ENCODE peak calls at places on chromosomes 1 and 21, in seven cellular contexts. H is heart left ventricle, Y is ascending aorta, A is mammary epithelial cell, X is hepatocyte, Z is IMR-90, M is lung. I is an unnamed sample.

GRCh38 chr1:113226118-113226517 is 153.1 kb downstream of the LRIG2 start:
- DNase-seq in M (no peak), Z (no peak), Y (no peak), H (no peak), X (no peak), A (no peak), I (no peak)

GRCh38 chr1:79322511-79323027 is 316.0 kb upstream of the ADGRL4 start:
- DNase-seq in H (no peak), M (no peak), Y (no peak), A (no peak), Z (peak), X (no peak), I (no peak)

GRCh38 chr1:166603296-166603695 is 236.0 kb upstream of the POGK start:
- DNase-seq in Z (no peak), M (no peak), A (peak), Y (no peak), X (peak), H (no peak), I (no peak)

GRCh38 chr1:19436716-19437476 is 48.4 kb downstream of the CAPZB start:
- DNase-seq in X (peak), A (peak), M (peak), Y (no peak), H (peak), Z (no peak), I (no peak)

GRCh38 chr1:39896909-39897685 is 4.6 kb downstream of the MYCL start:
- DNase-seq in X (peak), A (no peak), Y (no peak), M (no peak), H (no peak), Z (peak), I (no peak)

GRCh38 chr1:62398377-62398776 is 38.5 kb upstream of the USP1 start:
- DNase-seq in M (no peak), A (peak), H (no peak), Y (no peak), X (no peak), Z (peak), I (no peak)

GRCh38 chr1:39692152-39693064 is 1.2 kb upstream of the HPCAL4 start:
- DNase-seq in M (peak), A (no peak), Y (no peak), Z (no peak), H (no peak), X (no peak), I (peak)

GRCh38 chr1:21294266-21295058 is 4.2 kb upstream of the ECE1 start:
- DNase-seq in M (peak), Z (no peak), H (peak), A (peak), X (no peak), Y (no peak), I (no peak)

GRCh38 chr1:5882367-5883128 is 109.7 kb downstream of the NPHP4 start:
- DNase-seq in M (no peak), X (no peak), H (peak), Y (no peak), A (no peak), Z (no peak), I (no peak)

GRCh38 chr1:151370211-151370911 is 2.1 kb downstream of the SELENBP1 start:
- DNase-seq in A (no peak), Y (no peak), M (peak), H (peak), X (no peak), Z (no peak), I (no peak)

GRCh38 chr21:35367558-35367957 is 318.5 kb upstream of the RUNX1 start:
- DNase-seq in Z (no peak), M (no peak), H (no peak), A (no peak), X (no peak), Y (no peak), I (no peak)

GRCh38 chr1:232393010-232393833 is 236.7 kb downstream of the SIPA1L2 start:
- DNase-seq in Z (peak), M (no peak), X (no peak), Y (no peak), H (no peak), A (no peak), I (no peak)

GRCh38 chr1:55877440-55878232 is 662.5 kb upstream of the USP24 start:
- DNase-seq in H (no peak), A (no peak), Z (peak), Y (no peak), X (peak), M (no peak), I (no peak)

GRCh38 chr1:156949127-156949526 is 28.7 kb downstream of the LRRC71 start:
- DNase-seq in A (no peak), Y (no peak), X (no peak), H (no peak), Z (no peak), M (no peak), I (no peak)

GRCh38 chr1:85342177-85342576 is 65.7 kb upstream of the BCL10 start:
- DNase-seq in A (no peak), Z (peak), Y (no peak), M (no peak), X (no peak), H (no peak), I (no peak)

GRCh38 chr1:20242890-20243479 is 47.7 kb upstream of the VWA5B1 start:
- DNase-seq in Y (no peak), Z (no peak), H (no peak), X (no peak), M (no peak), A (no peak), I (no peak)

GRCh38 chr1:92838519-92838918 is 6.7 kb downstream of the RPL5 start:
- DNase-seq in M (no peak), Z (peak), Y (no peak), H (no peak), A (no peak), X (no peak), I (no peak)

GRCh38 chr21:41970751-41971653 is 17.2 kb upstream of the C2CD2 start:
- DNase-seq in Z (no peak), M (no peak), Y (no peak), A (no peak), H (peak), X (no peak), I (no peak)

DNA sequence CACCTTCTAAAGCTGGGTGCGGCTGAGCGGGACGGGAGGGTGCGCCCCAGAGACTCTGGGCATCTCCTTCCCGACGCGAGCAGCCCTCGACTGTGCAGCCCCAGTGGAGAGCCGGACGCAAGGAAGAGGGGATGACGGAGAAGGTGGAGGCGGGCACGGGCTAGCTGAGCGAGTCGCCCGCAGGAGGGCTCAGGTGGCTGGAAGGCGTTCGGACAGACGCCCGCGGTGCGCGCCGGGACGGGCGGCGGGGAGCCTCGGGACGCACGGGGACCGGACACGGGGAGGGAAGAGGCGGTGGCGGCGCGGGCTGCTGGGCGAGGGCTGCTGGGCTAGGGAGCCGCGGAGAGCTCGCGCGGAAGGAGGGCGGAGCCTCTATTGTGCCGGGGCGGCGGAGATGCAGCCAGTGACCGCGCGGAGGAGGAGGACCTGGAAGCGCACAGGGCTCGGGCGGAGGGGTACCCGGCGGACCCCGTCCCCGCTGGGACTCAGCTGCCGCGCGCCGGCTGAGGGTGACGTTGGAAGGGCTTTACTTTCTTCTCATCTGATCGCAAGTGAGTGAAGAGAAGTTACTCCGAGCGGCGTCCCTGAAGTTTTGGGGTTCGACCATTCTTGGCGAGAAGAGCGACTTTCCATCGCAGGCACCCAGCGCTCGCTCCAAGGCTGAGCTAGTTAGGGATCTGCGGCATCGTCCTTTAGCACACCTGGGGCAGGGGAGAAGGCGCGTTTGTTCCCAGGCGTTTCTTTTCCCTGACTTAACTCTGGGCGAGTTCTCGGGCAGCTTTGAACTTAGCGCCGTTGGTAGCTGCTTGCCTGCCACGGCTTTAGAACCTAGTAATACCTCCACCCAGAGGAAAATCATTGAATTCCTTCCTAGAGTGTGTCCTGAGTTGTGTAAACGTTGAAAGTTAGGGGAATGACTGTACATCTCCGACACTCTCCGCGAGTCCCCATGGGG is at the start of gene OLFML2B:
- DNase-seq in Y (no peak), X (peak), A (peak), Z (peak), H (peak), M (peak), I (no peak)
- H3K27ac ChIP-seq in Y (peak), X (no peak), A (no peak), Z (no peak), H (no peak), M (peak), I (peak)

GRCh38 chr1:15158506-15159165 is 5.1 kb downstream of the TMEM51 start:
- DNase-seq in M (no peak), X (peak), H (no peak), Z (peak), Y (no peak), A (peak), I (no peak)
- H3K27ac ChIP-seq in M (peak), X (peak), H (peak), Z (peak), Y (no peak), A (no peak), I (no peak)

DNA sequence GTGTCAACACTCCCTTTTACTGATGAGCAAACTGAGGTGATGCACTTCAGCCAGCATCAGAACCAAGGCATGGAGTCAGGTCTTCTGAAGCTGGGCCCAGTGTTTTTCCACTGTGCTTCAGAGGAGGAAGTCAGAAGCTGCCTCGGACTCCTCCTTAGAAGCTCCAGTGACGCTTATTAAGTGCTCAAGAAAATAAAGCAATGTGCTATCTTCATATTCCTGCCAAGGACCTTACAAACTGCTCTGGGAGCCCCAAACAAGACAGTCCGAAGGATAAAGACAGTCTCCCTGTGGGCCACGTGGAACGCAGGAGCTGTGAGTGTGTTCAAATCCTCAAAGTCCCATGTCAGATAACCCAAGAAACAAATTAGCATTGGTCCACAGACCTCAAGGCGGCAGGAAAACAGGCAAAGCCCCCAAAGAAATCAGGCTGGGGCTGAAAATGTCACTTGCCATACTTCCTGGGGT is 3.1 kb upstream of the NAV1 start:
- DNase-seq in X (no peak), Z (no peak), A (no peak), Y (no peak), H (no peak), M (no peak), I (no peak)
- H3K27ac ChIP-seq in X (peak), Z (peak), A (no peak), Y (peak), H (peak), M (peak), I (no peak)

GRCh38 chr1:26094677-26095383 is 16.8 kb upstream of the PDIK1L start:
- DNase-seq in M (no peak), Y (no peak), Z (no peak), A (no peak), X (peak), H (peak), I (peak)
- H3K27ac ChIP-seq in M (no peak), Y (no peak), Z (no peak), A (no peak), X (no peak), H (peak), I (no peak)

I was measured in substantia nigra.